ENCODE peak calls at places on chromosomes 13 and 19, in nine cellular contexts. B, L, U, X, A, Z, H, I and T are unnamed samples.
A peak's percentile ranks its signal among the peaks of the same experiment; 100 is the strongest.

GRCh38 chr19:18833849-18834643 is 2.3 kb downstream of the UPF1 start:
- DNase-seq in B (no peak), L (no peak), U (no peak), X (no peak), A (peak; percentile 10), Z (no peak), H (no peak), I (no peak), T (no peak)

GRCh38 chr19:39078436-39079200 is 5.5 kb upstream of the ACP7 start:
- DNase-seq in B (no peak), L (no peak), U (peak; percentile 99), X (no peak), A (peak; percentile 96), Z (peak; percentile 96), H (no peak), I (peak; percentile 90), T (no peak)

GRCh38 chr19:58085348-58085875 is 12.6 kb downstream of the ZSCAN18 start:
- DNase-seq in B (no peak), L (no peak), U (no peak), X (no peak), A (no peak), Z (no peak), H (no peak), I (no peak), T (no peak)

GRCh38 chr19:41847351-41848105 is 2.7 kb downstream of the DMRTC2 start:
- DNase-seq in B (no peak), L (no peak), U (no peak), X (no peak), A (no peak), Z (no peak), H (no peak), I (no peak), T (no peak)

GRCh38 chr19:19550454-19550842 is 12.4 kb downstream of the CILP2 start:
- DNase-seq in B (no peak), L (no peak), U (peak; percentile 92), X (no peak), A (no peak), Z (no peak), H (no peak), I (peak; percentile 53), T (no peak)

GRCh38 chr13:82636119-82636518 is 1246.2 kb downstream of the SLITRK1 start:
- DNase-seq in B (no peak), L (no peak), U (peak; percentile 2), X (no peak), A (peak; percentile 45), Z (no peak), H (no peak), I (peak; percentile 50), T (no peak)

GRCh38 chr13:96020941-96021340 is 32.3 kb downstream of the UGGT2 start:
- DNase-seq in B (no peak), L (no peak), U (no peak), X (no peak), A (no peak), Z (no peak), H (no peak), I (no peak), T (no peak)

GRCh38 chr19:31821346-31821745 is 472.1 kb upstream of the TSHZ3 start:
- DNase-seq in B (no peak), L (no peak), U (peak; percentile 3), X (no peak), A (no peak), Z (no peak), H (no peak), I (no peak), T (no peak)

GRCh38 chr13:35014606-35015005 is 72.5 kb downstream of the NBEA start:
- DNase-seq in B (no peak), L (no peak), U (no peak), X (no peak), A (no peak), Z (no peak), H (no peak), I (no peak), T (no peak)

DNA sequence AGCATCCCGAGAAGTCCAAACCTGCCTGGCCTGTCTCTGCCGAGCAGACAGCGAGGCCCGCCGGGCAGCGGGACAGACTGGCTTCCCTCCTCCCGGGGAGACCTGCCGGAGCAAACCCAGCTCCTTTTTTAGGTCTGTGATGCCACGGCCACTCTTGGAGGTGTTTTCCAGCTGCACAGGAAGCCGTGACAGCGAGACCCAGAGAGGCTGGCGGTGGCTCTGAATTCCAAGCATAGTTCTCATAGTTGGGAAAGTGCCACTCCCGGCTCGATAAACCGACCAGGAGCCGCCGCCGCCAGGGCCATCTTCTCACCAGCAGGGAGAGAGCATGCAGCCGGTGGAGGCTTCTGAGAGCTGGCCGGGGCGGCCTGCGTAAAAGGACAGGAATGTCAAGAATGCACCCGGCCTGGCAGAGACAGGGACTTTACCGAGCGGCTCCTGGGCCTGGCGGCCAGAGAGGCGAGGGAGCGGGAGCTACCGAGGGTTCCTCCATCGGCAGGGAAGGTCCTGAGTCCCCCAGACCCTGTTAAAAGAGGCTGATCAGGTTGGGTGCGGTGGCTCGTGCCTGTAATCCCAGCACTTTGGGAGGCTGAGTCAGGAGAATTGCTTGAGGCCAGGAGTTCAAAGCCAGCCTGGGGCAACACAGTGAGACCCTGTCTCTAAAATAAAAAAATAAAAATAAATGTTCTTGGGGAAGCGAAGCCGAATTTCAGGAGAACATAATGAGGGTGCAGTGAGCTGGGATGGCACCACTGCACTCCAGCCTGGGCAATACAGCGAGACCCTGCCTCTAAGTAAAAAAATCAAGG is 64.9 kb downstream of the GADD45B start:
- DNase-seq in B (peak; percentile 93), L (no peak), U (peak; percentile 99), X (peak; percentile 97), A (peak; percentile 91), Z (peak; percentile 97), H (peak; percentile 98), I (peak; percentile 99), T (peak; percentile 65)
- TF ChIP-seq CTCF in B (peak; percentile 62), L (peak; percentile 45), U (peak; percentile 17), X (peak; percentile 32), A (no peak), Z (no peak), H (no peak), I (peak; percentile 52), T (peak; percentile 51)

GRCh38 chr19:3224346-3225325 is at the start of gene CELF5:
- DNase-seq in B (peak; percentile 38), L (peak; percentile 54), U (no peak), X (peak; percentile 81), A (no peak), Z (no peak), H (no peak), I (peak; percentile 11), T (peak; percentile 58)
- TF ChIP-seq CTCF in B (peak; percentile 70), L (no peak), U (no peak), X (no peak), A (no peak), Z (peak; percentile 76), H (no peak), I (peak; percentile 21), T (peak; percentile 72)

GRCh38 chr13:112608212-112608611 is 20.3 kb upstream of the TUBGCP3 start:
- DNase-seq in B (no peak), L (no peak), U (no peak), X (no peak), A (no peak), Z (no peak), H (no peak), I (no peak), T (no peak)
- TF ChIP-seq CTCF in B (no peak), L (no peak), U (no peak), X (no peak), A (no peak), Z (no peak), H (no peak), I (no peak), T (no peak)

GRCh38 chr19:37695144-37695899 is 24.2 kb downstream of the ZNF607 start:
- DNase-seq in B (no peak), L (no peak), U (no peak), X (no peak), A (no peak), Z (no peak), H (no peak), I (no peak), T (no peak)

GRCh38 chr19:37692956-37693660 is 26.5 kb downstream of the ZNF607 start:
- DNase-seq in B (no peak), L (no peak), U (peak; percentile 9), X (no peak), A (no peak), Z (no peak), H (no peak), I (no peak), T (peak; percentile 1)

GRCh38 chr19:37691881-37692504 is 27.6 kb downstream of the ZNF607 start:
- DNase-seq in B (peak; percentile 88), L (peak; percentile 83), U (peak; percentile 89), X (peak; percentile 93), A (peak; percentile 94), Z (no peak), H (peak; percentile 93), I (peak; percentile 93), T (peak; percentile 79)
- TF ChIP-seq CTCF in B (no peak), L (no peak), U (no peak), X (no peak), A (no peak), Z (no peak), H (no peak), I (no peak), T (peak; percentile 23)

DNA sequence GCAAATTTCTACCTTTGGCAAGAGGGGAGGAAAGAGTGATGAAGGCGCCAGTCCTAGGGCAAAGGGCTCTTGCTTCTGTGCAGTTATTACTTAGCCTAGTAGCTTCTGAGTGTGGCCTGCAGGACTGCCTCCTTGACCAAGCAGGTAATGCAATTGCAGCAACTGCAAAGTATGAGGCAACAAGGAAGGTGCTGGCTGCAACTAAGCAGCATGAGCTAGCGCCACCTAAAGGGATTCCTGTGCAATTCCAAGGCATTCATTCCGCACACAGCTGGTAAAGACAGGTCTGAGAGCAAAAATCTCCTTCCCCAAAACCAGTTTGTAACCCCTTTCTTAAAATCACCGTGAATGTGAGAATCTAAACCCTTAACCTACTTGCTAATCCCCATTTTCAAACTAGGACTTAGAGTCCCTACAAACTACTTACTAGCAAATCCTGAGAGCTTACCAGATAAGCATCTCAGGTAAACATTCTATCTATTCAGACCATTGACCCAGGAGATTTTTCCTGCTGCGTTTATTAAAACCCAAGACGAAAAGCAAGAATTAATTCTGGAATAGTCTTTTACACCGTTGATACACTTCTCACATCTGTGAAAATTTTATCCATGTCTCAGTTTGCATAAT is 62.9 kb downstream of the DCT start:
- DNase-seq in B (no peak), L (no peak), U (peak; percentile 39), X (peak; percentile 82), A (peak; percentile 52), Z (peak; percentile 32), H (no peak), I (peak; percentile 67), T (peak; percentile 23)
- TF ChIP-seq CTCF in B (peak; percentile 47), L (no peak), U (no peak), X (peak; percentile 65), A (peak; percentile 64), Z (no peak), H (no peak), I (peak; percentile 77), T (peak; percentile 71)